ENCODE peak calls at places on chromosome X, in five cellular contexts. N is HepG2, O is K562, V is H1, M is GM12878. X is an unnamed sample.

GRCh38 chrX:30161043-30161442 is 54.3 kb upstream of the MAGEB2 start:
- DNase-seq in N (no peak), V (no peak), M (no peak), O (no peak), X (no peak)

GRCh38 chrX:96438803-96439202 is 245.8 kb upstream of the DIAPH2 start:
- DNase-seq in O (no peak), N (no peak), M (no peak), V (no peak), X (no peak)

GRCh38 chrX:46837543-46838481 is 969 bp downstream of the RP2 start:
- DNase-seq in O (no peak), M (no peak), N (peak), V (no peak), X (no peak)

GRCh38 chrX:31508338-31508737 is 436.5 kb upstream of the FTHL17 start:
- DNase-seq in N (peak), V (no peak), M (no peak), O (no peak), X (no peak)

GRCh38 chrX:96820935-96821334 is 62.8 kb upstream of the RPA4 start:
- DNase-seq in M (no peak), N (no peak), O (no peak), V (no peak), X (no peak)

GRCh38 chrX:114152130-114152529 is 431.8 kb upstream of the HTR2C start:
- DNase-seq in N (peak), O (peak), V (no peak), M (no peak), X (peak)

GRCh38 chrX:150581093-150581775 is 12.8 kb downstream of the MTM1 start:
- DNase-seq in O (no peak), V (no peak), M (no peak), N (peak), X (peak)

GRCh38 chrX:109848451-109849050 is 115.5 kb upstream of the ACSL4 start:
- DNase-seq in O (peak), V (no peak), M (no peak), N (peak), X (no peak)

GRCh38 chrX:101977091-101977490 is 45.3 kb upstream of the ZMAT1 start:
- DNase-seq in N (no peak), O (no peak), V (no peak), M (no peak), X (no peak)

GRCh38 chrX:150967786-150968185 is 15.3 kb upstream of the HMGB3 start:
- DNase-seq in N (peak), V (no peak), O (no peak), M (no peak), X (no peak)

GRCh38 chrX:51332188-51332942 is at the start of gene NUDT10:
- DNase-seq in M (no peak), V (peak), O (no peak), N (no peak), X (no peak)

GRCh38 chrX:38124000-38124399 is 96.7 kb downstream of the SRPX start:
- DNase-seq in O (no peak), M (no peak), V (no peak), N (no peak), X (no peak)

GRCh38 chrX:40496728-40497127 is 84.0 kb upstream of the ATP6AP2 start:
- DNase-seq in N (peak), O (no peak), M (no peak), V (no peak), X (no peak)

GRCh38 chrX:2427147-2427546 is 73.6 kb downstream of the DHRSX start:
- DNase-seq in V (no peak), N (no peak), O (no peak), M (no peak), X (no peak)

GRCh38 chrX:74527344-74527743 is 87.1 kb downstream of the RLIM start:
- DNase-seq in O (no peak), N (no peak), M (no peak), V (no peak), X (no peak)

GRCh38 chrX:68683580-68683979 is 36.1 kb downstream of the STARD8 start:
- DNase-seq in N (no peak), M (no peak), O (no peak), V (no peak), X (no peak)

GRCh38 chrX:107429090-107429489 is 20.4 kb upstream of the FRMPD3 start:
- DNase-seq in O (no peak), N (peak), V (peak), M (no peak), X (no peak)

GRCh38 chrX:70439016-70439415 is 5.6 kb upstream of the DLG3 start:
- DNase-seq in N (no peak), V (no peak), O (no peak), M (no peak), X (no peak)

GRCh38 chrX:106726485-106727437 is at the start of gene RNF128:
- DNase-seq in N (peak), O (no peak), V (peak), M (no peak), X (peak)

GRCh38 chrX:13386092-13386491 is 66.2 kb upstream of the ATXN3L start:
- DNase-seq in M (no peak), N (no peak), O (no peak), V (no peak), X (no peak)

GRCh38 chrX:148771440-148771839 is 271.0 kb downstream of the AFF2 start:
- DNase-seq in M (no peak), V (no peak), O (no peak), N (no peak), X (no peak)

GRCh38 chrX:72255864-72256263 is 17.0 kb upstream of the ERCC6L start:
- DNase-seq in O (no peak), V (no peak), M (no peak), N (no peak), X (no peak)
- H3K4me3 ChIP-seq in O (no peak), V (peak), M (no peak), N (no peak), X (no peak)

DNA sequence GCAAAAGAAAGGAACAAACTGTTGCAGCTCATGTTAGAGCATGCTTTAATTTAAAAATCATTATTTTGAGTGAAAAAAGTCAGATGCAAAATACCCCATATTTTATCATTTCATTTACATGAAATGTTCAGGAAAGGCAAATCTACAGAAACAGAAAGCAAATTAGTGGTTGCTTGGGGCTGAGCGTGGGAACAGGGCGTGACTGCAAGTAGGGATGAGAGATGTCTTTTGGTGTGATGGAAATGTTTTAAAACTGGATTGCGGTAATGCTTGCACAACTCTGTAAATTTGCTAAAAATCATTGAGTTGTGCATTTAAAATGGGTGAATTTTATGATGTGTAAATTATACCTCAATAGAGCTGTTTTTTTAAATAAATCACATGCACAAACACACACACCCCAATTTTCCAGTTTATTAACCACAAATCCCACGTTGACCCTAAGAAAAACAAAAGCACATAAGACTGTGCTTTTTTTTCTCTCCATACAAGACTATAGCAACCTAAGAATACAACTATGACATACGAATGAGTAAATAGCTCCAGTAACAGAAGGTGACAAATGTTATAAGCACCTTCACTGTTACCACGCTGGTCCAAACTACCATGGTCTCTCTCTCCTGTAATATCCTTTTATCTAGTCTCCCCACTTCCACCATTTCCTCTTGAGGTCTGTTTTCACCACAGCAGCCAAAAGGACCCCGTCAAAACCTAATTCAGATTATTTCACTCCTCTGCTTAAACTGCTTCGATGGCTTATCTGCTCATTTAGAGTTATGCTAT is 37.3 kb downstream of the FRMD7 start:
- DNase-seq in V (no peak), O (no peak), M (no peak), N (no peak), X (no peak)
- TF ChIP-seq SP1 in V (no peak), O (no peak), M (no peak), N (no peak), X (no peak)

DNA sequence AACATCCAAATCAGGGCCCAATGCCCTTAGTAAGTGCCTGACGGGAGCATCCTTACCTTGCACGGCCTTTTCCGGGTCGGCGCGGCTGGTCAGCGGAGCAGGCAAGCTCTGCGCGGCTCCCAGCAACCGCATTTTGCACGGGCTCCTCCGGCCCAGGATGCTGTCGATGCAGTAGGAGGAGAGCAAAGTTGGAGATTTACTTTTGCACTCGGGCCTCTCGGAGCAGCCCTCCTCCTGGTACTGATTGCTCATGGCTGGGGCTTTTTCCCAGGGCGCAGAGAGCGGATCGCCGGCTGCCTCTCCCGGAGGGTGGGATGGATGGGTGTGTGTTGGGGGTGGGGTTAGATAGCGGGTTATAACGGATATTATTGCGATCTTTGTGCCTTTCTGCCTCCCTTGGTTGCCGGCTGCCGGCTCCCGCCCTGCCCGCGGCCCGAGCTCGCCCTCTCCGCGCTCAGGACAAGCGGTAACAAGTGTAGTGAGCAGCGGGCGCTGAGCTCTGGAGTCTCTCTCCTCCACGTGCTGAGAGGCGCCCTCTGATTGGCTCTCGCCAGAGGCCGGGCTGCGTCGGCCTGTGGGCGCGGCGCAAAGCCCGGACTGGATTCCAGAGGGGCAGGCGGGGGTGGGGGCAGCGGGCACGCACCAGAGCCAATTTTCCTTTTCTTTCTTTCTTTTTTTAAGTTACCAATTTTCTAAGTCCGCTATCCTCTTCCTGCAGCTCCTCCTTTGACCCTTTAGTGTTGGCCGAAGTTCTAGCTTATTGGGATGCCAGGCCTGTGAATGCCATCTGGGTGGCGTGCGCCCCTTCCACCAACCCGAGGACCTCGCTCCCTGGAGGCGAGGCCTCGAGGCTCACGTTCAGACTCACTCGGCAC is at the start of gene ARX:
- DNase-seq in O (peak), M (no peak), V (peak), N (peak), X (peak)
- H3K4me3 ChIP-seq in O (no peak), M (no peak), V (peak), N (no peak), X (no peak)

GRCh38 chrX:7927259-7928167 is at the start of gene PNPLA4:
- DNase-seq in V (peak), M (peak), O (peak), N (peak), X (peak)
- TF ChIP-seq SP1 in V (peak), M (no peak), O (peak), N (no peak), X (peak)

DNA sequence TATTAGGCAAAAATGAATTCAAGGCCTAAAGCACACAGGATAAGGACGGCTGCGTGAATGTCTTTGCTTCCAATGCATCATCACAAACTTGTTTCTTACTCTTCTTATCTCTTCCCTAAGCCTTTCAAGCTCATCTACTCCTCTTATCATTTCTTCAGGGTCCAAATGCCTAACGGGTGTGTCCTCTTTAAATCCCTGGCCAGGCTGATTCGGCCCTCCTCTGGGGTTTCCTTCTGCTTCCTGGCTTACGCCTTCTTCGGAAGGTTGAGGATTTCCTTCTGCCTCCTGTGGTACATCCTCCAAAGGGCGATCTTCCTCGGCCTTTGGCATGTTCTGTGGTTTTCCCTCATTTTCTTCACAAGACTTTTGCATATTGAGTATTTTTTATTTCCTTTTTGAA is 1.3 kb downstream of the TCEAL8 start:
- DNase-seq in M (no peak), V (no peak), O (peak), N (no peak), X (no peak)
- H3K4me3 ChIP-seq in M (peak), V (peak), O (peak), N (no peak), X (peak)

DNA sequence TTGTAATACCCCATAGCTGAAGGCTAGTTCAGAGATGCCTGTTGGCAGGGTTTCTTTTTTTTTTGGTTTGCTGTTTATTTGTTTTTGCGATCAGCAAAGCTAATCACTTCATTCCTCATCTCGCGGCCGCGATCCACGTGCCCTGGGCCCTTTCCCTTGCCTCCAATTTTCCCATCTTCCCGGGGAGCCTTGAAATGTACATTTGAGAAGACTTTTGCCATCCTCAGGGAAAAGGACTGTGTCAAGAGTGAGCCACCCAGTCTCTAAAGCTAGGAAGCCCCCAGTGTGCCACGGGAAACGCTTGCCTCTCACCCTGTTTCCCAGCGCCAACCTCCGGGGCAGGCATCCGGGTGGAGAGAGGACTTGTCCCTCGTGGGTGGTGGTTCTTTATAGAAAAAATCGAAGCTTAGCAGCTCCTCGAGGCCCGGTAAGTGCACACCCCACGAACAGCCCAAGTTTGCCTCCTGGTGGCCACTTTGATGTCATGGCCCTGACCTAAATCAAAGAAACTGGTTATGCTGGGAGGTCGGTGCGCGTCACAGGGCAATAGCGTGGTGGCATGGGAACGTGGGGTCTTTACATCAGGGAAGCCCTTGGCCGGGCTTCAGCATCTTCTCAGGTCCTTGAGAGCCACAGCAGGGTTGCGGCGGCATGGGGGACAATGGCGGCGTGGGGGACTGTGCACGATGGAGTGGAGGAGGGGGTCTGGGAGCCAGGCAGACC is 42.0 kb downstream of the MAP7D3 start:
- DNase-seq in N (no peak), V (no peak), O (peak), M (no peak), X (no peak)
- TF ChIP-seq SP1 in N (no peak), V (no peak), O (no peak), M (no peak), X (no peak)

GRCh38 chrX:118211891-118212816 is 95.5 kb upstream of the KLHL13 start:
- DNase-seq in N (no peak), V (no peak), M (no peak), O (no peak), X (no peak)
- H3K4me3 ChIP-seq in N (no peak), V (no peak), M (peak), O (no peak), X (no peak)

X was measured in HCT116.